ENCODE peak calls at places on chromosomes 1 and 21, in four cellular contexts. K, Z, O and J are unnamed samples.

GRCh38 chr1:30748699-30749401 is 8.7 kb downstream of the LAPTM5 start:
- DNase-seq in O (no peak), Z (no peak), K (peak), J (no peak)

GRCh38 chr21:25039461-25040380 is 567.6 kb downstream of the MRPL39 start:
- DNase-seq in K (no peak), O (no peak), Z (peak), J (peak)

GRCh38 chr1:184646824-184647223 is 107.8 kb downstream of the EDEM3 start:
- DNase-seq in K (no peak), O (no peak), Z (no peak), J (no peak)

GRCh38 chr1:200653022-200653462 is 16.7 kb downstream of the DDX59 start:
- DNase-seq in O (no peak), Z (peak), K (no peak), J (no peak)

GRCh38 chr1:10561497-10561896 is 86.7 kb downstream of the PEX14 start:
- DNase-seq in Z (no peak), O (no peak), K (peak), J (no peak)

GRCh38 chr21:44567481-44568171 is 5.9 kb upstream of the KRTAP10-4 start:
- DNase-seq in O (peak), K (no peak), Z (no peak), J (no peak)

GRCh38 chr1:60149254-60149653 is 75.7 kb upstream of the C1orf87 start:
- DNase-seq in O (peak), K (no peak), Z (peak), J (peak)

GRCh38 chr1:153697873-153698647 is 19.6 kb downstream of the NPR1 start:
- DNase-seq in K (no peak), Z (no peak), O (peak), J (no peak)

GRCh38 chr1:10045480-10046355 is 13.0 kb downstream of the UBE4B start:
- DNase-seq in K (no peak), Z (no peak), O (no peak), J (peak)

GRCh38 chr1:92085727-92086126 is 5.6 kb downstream of the BTBD8 start:
- DNase-seq in K (no peak), Z (peak), O (no peak), J (no peak)

GRCh38 chr1:70840260-70840953 is 207.2 kb downstream of the PTGER3 start:
- DNase-seq in O (no peak), Z (peak), K (no peak), J (peak)

GRCh38 chr1:59332983-59333382 is 36.1 kb downstream of the FGGY start:
- DNase-seq in O (no peak), K (no peak), Z (no peak), J (no peak)

GRCh38 chr1:10299174-10299573 is 88.8 kb downstream of the KIF1B start:
- DNase-seq in Z (no peak), K (no peak), O (no peak), J (peak)

GRCh38 chr1:201014816-201015200 is 8.7 kb downstream of the KIF21B start:
- DNase-seq in O (no peak), Z (no peak), K (no peak), J (no peak)

GRCh38 chr1:21530368-21531016 is 21.3 kb downstream of the ALPL start:
- DNase-seq in O (no peak), Z (no peak), K (no peak), J (no peak)

GRCh38 chr1:220879509-220880366 is 495 bp downstream of the HLX start:
- DNase-seq in K (no peak), O (peak), Z (peak), J (no peak)

GRCh38 chr1:238647877-238648276 is 738.5 kb upstream of the CHRM3 start:
- DNase-seq in Z (peak), O (no peak), K (peak), J (no peak)

GRCh38 chr1:235513495-235514366 is 9.5 kb upstream of the B3GALNT2 start:
- DNase-seq in O (no peak), Z (peak), K (no peak), J (peak)

DNA sequence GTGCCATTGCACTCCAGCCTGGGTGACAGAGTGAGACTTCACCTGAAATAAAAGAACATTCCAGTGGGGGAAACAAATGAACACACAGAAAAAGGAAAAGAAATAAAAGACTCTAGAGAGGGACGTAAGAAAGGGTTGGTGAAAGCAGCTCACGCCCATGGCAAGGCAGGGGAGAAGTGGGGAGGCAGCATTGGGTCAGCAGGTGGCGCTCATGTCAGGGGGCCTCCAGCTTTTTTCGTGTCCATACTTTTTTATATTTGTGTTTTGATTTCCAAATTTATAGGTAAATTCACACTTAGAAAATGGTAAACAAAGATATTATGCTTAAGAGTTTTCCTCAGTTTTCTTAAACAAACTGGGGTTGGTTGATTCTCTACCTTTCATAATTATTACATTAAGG is 45.5 kb downstream of the VPS13D start:
- DNase-seq in O (peak), K (no peak), Z (peak), J (no peak)
- TF ChIP-seq CTCF in O (peak), K (peak), Z (peak), J (peak)

DNA sequence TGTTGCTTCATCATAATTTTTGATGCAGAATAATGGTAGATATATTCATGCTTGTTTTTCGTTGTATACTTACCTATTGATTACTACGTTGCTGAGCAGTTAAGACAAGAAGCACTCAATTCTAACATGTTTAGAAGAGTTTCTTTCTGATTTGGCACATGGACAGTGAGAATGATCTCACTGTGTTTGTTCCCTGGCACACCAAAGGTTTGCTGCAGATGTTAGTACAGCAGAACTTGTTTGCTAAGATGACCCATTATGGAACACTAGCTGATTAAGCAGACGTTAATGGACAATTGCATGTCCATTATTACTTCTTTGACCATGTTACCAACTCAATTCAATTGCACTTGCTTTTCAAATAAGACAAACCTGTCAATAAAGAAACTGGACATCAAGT is 184.7 kb upstream of the SGIP1 start:
- DNase-seq in Z (no peak), K (no peak), O (no peak), J (peak)
- H3K4me3 ChIP-seq in Z (no peak), K (no peak), O (no peak), J (no peak)

DNA sequence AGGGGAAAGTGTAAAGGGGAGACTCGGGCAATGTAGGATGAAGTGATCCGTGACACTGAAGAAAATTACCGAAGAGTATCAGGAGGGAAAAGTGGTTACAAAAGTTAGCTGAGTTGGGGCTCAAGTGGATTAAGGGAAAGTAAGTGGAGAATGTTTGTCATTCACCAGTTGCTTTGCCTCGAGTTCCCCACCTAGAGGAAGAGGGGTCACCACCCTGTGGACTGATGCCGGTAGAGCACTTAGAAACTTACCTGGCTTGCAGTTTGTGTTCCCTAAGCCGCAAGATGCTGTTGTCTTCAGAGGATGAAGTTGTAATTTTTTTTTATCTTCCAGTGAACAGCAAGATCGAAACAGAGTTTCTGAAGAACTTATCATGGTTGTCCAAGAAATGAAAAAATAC is 1.0 kb downstream of the PER3 start:
- DNase-seq in Z (no peak), O (no peak), K (no peak), J (no peak)
- TF ChIP-seq CTCF in Z (no peak), O (no peak), K (no peak), J (no peak)

GRCh38 chr1:206952182-206952581 is 5.9 kb upstream of the PIGR start:
- DNase-seq in O (no peak), Z (no peak), K (peak), J (no peak)
- H3K4me3 ChIP-seq in O (no peak), Z (no peak), K (no peak), J (no peak)

GRCh38 chr1:98794196-98794886 is 132.8 kb downstream of the SNX7 start:
- DNase-seq in O (no peak), K (peak), Z (peak), J (peak)
- TF ChIP-seq CTCF in O (peak), K (peak), Z (peak), J (peak)